ENCODE peak calls at places on chromosome 14, in ten cellular contexts. N is BE2C; Q is left lung; X is CD8-positive, alpha-beta T cell; E is psoas muscle; T is endothelial cell of umbilical vein; D is tibial artery; G is colonic mucosa; P is thoracic aorta; S is H9. I is an unnamed sample. For H3K27me3 and H3K9me3, the result is how much of the 10 kb centered on the place peaks cover.

GRCh38 chr14:65792208-65792905 is 379.8 kb downstream of the FUT8 start:
- DNase-seq in N (no peak), Q (no peak), X (no peak), E (no peak), T (no peak), D (no peak), G (no peak), P (no peak), S (no peak), I (no peak)

GRCh38 chr14:75689012-75689411 is 28.0 kb downstream of the TTLL5 start:
- DNase-seq in N (no peak), Q (no peak), X (no peak), E (peak), T (no peak), D (peak), G (no peak), P (no peak), S (no peak), I (no peak)

GRCh38 chr14:49888293-49888692 is 4.6 kb upstream of the ARF6 start:
- DNase-seq in N (no peak), Q (no peak), X (no peak), E (no peak), T (no peak), D (no peak), G (peak), P (no peak), S (no peak), I (no peak)

GRCh38 chr14:76309572-76310551 is 66.1 kb upstream of the ESRRB start:
- DNase-seq in N (no peak), Q (no peak), X (no peak), E (peak), T (no peak), D (no peak), G (no peak), P (no peak), S (peak), I (no peak)

GRCh38 chr14:50060871-50061663 is 55.3 kb downstream of the VCPKMT start:
- DNase-seq in N (peak), Q (peak), X (no peak), E (peak), T (peak), D (peak), G (peak), P (peak), S (no peak), I (no peak)

GRCh38 chr14:60222820-60223219 is 26.2 kb upstream of the PPM1A start:
- DNase-seq in N (peak), Q (no peak), X (no peak), E (peak), T (no peak), D (no peak), G (no peak), P (no peak), S (no peak), I (no peak)

GRCh38 chr14:102805454-102805891 is 28.2 kb downstream of the TRAF3 start:
- DNase-seq in N (no peak), Q (no peak), X (no peak), E (no peak), T (no peak), D (peak), G (no peak), P (no peak), S (peak), I (no peak)

GRCh38 chr14:92794547-92794941 is 439 bp downstream of the GOLGA5 start:
- DNase-seq in N (peak), Q (no peak), X (no peak), E (no peak), T (peak), D (no peak), G (no peak), P (no peak), S (no peak), I (no peak)

GRCh38 chr14:52015411-52016030 is 26.2 kb downstream of the RTRAF start:
- DNase-seq in N (peak), Q (no peak), X (no peak), E (no peak), T (peak), D (no peak), G (no peak), P (no peak), S (peak), I (no peak)

GRCh38 chr14:89418452-89418851 is 1.4 kb upstream of the FOXN3 start:
- DNase-seq in N (peak), Q (no peak), X (no peak), E (no peak), T (no peak), D (no peak), G (no peak), P (no peak), S (peak), I (no peak)

GRCh38 chr14:102117852-102118251 is 21.8 kb upstream of the WDR20 start:
- DNase-seq in N (no peak), Q (no peak), X (no peak), E (no peak), T (no peak), D (no peak), G (no peak), P (no peak), S (no peak), I (no peak)

GRCh38 chr14:102362084-102362483 is 606 bp downstream of the CINP start:
- DNase-seq in N (no peak), Q (no peak), X (no peak), E (no peak), T (no peak), D (no peak), G (no peak), P (no peak), S (no peak), I (no peak)

GRCh38 chr14:27390130-27390529 is 792.3 kb upstream of the NOVA1 start:
- DNase-seq in N (no peak), Q (no peak), X (no peak), E (no peak), T (no peak), D (no peak), G (no peak), P (no peak), S (no peak), I (no peak)

GRCh38 chr14:91997492-91997891 is 42.4 kb downstream of the TRIP11 start:
- DNase-seq in N (no peak), Q (no peak), X (no peak), E (no peak), T (peak), D (no peak), G (no peak), P (no peak), S (no peak), I (no peak)

GRCh38 chr14:22099942-22100763 is 426.5 kb upstream of the OR4E1 start:
- DNase-seq in N (peak), Q (peak), X (peak), E (peak), T (peak), D (peak), G (peak), P (no peak), S (peak), I (peak)

GRCh38 chr14:54894995-54895394 is 7.6 kb downstream of the GCH1 start:
- DNase-seq in N (peak), Q (no peak), X (no peak), E (no peak), T (peak), D (no peak), G (no peak), P (no peak), S (no peak), I (no peak)

GRCh38 chr14:73745571-73746539 is 31.7 kb upstream of the PNMA1 start:
- DNase-seq in N (no peak), Q (no peak), X (no peak), E (no peak), T (no peak), D (no peak), G (no peak), P (no peak), S (no peak), I (no peak)

GRCh38 chr14:72633551-72633950 is 260.4 kb downstream of the DPF3 start:
- DNase-seq in N (no peak), Q (no peak), X (no peak), E (no peak), T (no peak), D (no peak), G (no peak), P (no peak), S (no peak), I (no peak)

DNA sequence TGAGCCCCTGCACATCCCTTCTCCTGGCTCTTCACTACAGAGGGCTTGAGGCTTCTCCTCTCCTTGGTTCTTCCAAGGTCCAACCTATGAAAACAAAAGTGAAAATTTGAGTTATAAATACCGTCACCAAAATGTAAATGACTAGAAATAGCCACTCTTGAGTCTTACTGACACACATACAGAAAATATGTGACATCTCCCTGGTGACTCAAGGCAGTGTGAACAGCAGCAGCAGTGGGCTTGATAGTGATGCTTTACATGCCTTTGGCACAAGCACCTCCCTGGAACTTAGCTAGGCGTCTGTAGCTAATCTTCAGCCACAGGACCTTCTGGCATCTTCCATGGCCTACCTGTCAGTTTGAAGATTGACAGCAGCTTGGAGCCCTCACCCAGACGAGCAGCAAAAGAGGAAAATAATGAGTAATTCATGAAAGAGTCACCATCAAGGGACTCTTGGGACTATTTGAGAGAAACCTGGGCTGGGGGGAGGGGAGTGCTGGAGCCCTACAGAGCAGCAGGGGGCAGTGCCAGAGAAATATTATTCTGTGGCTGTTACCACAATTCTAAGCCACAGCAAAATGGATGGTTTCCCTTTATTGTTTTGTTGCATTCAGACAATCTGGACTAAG is 158.0 kb downstream of the KCNK10 start:
- DNase-seq in N (no peak), Q (no peak), X (no peak), E (no peak), T (no peak), D (no peak), G (no peak), P (no peak), S (no peak), I (no peak)
- TF ChIP-seq CTCF in N (no peak), Q (no peak), X (no peak), E (no peak), T (no peak), D (no peak), G (no peak), P (no peak), S (no peak), I (no peak)

GRCh38 chr14:104132981-104133380 is 5.4 kb upstream of the KIF26A start:
- DNase-seq in N (peak), Q (no peak), X (no peak), E (peak), T (no peak), D (no peak), G (no peak), P (no peak), S (peak), I (no peak)
- H3K27me3 ChIP-seq in N (under half), Q (under half), X (under half), E (half or more), T (under half), D (under half), G (under half), P (under half), S (under half), I (under half)

DNA sequence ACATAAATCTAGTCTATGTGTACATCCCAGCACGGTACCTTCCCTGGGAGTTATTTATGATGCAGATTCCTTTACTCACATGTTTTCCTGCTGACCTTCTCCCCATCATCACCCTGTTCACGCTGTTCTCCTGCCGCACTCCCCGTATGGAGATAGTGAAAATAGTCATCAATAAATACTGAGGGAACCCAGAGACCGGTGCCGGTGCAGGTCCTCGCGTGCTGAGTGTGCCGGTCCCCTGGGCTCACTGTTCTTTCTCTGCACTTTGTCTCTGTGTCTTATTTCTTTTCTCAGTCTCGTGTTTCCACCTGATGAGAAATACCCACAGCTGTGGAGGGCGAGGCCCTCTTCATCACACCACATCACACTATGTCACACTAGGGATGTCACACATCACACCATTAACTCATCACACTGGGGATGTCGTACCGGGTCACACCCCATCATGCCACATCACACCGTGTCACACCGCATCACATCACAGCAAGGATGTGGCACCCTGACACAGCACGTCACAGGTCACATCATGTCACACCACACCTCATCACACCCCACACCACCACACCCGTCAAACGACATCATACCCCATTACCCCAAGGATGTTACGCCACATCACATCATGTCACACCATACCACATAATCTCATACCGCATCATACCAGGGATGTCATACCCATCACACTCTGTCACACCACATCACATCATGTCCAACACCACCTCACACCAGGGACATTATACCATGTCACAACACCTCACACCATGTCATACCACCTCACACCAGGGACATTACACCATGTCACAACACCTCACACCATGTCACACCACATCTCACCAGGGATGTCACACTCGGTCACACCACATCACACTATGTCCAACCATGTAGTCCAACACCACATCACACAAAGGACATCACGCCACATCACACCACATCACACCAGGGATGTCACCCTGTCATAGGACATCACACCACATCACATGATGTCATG is 207.0 kb downstream of the TMEM121 start:
- DNase-seq in N (no peak), Q (no peak), X (no peak), E (no peak), T (no peak), D (no peak), G (no peak), P (no peak), S (no peak), I (no peak)
- H3K9me3 ChIP-seq in N (under half), Q (under half), X (under half), E (under half), T (under half), D (under half), G (under half), P (under half), S (half or more), I (under half)

DNA sequence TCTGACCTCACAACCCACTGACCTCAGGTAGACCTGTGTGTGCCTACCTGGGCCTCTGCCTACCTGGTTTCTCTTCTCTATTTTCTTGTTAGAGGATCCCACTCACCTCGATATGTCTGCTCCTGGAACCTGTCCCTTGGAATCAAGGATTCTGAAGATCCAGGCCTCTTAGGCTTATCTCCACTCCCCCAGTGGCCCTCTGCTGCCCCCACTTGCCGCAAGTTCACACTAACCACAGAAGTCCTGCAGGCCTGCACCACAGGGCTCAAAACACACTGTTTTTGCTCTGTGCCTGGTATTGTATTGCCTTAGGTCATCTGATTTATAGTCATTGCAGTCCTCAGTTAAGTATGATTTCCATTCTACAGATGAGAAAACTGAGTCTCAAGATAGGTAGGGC is 15.3 kb upstream of the NRXN3 start:
- DNase-seq in N (peak), Q (no peak), X (no peak), E (no peak), T (no peak), D (no peak), G (no peak), P (no peak), S (peak), I (no peak)
- TF ChIP-seq CTCF in N (peak), Q (no peak), X (no peak), E (no peak), T (no peak), D (no peak), G (no peak), P (no peak), S (peak), I (no peak)

GRCh38 chr14:23168246-23168645 is 15.2 kb downstream of the SLC7A8 start:
- DNase-seq in N (no peak), Q (no peak), X (no peak), E (no peak), T (no peak), D (no peak), G (no peak), P (no peak), S (no peak), I (no peak)
- H3K27me3 ChIP-seq in N (under half), Q (under half), X (under half), E (under half), T (under half), D (under half), G (under half), P (under half), S (under half), I (under half)

GRCh38 chr14:70183991-70184390 is 4.8 kb downstream of the SLC8A3 start:
- DNase-seq in N (no peak), Q (no peak), X (no peak), E (no peak), T (no peak), D (no peak), G (no peak), P (no peak), S (no peak), I (no peak)
- H3K9me3 ChIP-seq in N (under half), Q (under half), X (under half), E (under half), T (under half), D (under half), G (under half), P (under half), S (under half), I (under half)

GRCh38 chr14:106347291-106347778 is 821.0 kb downstream of the TMEM121 start:
- DNase-seq in N (no peak), Q (no peak), X (no peak), E (no peak), T (no peak), D (no peak), G (no peak), P (no peak), S (no peak), I (no peak)
- TF ChIP-seq CTCF in N (no peak), Q (no peak), X (no peak), E (no peak), T (no peak), D (no peak), G (no peak), P (no peak), S (no peak), I (no peak)

GRCh38 chr14:100654814-100655795 is 67.9 kb upstream of the BEGAIN start:
- DNase-seq in N (peak), Q (no peak), X (peak), E (no peak), T (no peak), D (no peak), G (peak), P (no peak), S (peak), I (peak)
- H3K27me3 ChIP-seq in N (under half), Q (under half), X (under half), E (under half), T (under half), D (under half), G (under half), P (under half), S (under half), I (under half)

I was measured in CD4-positive, alpha-beta T cell.